ENCODE peak calls at places on chromosomes 4 and X, in five cellular contexts. X is pancreas, G is OCI-LY7, O is esophagus muscularis mucosa, B is sigmoid colon. P is an unnamed sample. For H3K4me1, the result is how much of the 10 kb centered on the place peaks cover.

GRCh38 chr4:47531241-47531953 is 46.3 kb downstream of the ATP10D start:
- DNase-seq in X (no peak), O (no peak), B (no peak), G (no peak), P (no peak)

GRCh38 chr4:53956454-53956853 is 108.0 kb downstream of the CHIC2 start:
- DNase-seq in O (peak), B (no peak), X (no peak), G (no peak), P (no peak)

GRCh38 chrX:131617182-131617581 is 73.3 kb downstream of the OR13H1 start:
- DNase-seq in O (no peak), B (no peak), G (no peak), X (no peak), P (no peak)

GRCh38 chr4:109979932-109980717 is 67.4 kb downstream of the EGF start:
- DNase-seq in G (no peak), B (no peak), X (no peak), O (no peak), P (no peak)

GRCh38 chr4:140523857-140524742 is at the start of gene ELMOD2:
- DNase-seq in B (peak), G (peak), O (peak), X (peak), P (peak)

GRCh38 chr4:79049840-79050520 is 110.7 kb upstream of the PAQR3 start:
- DNase-seq in O (no peak), G (no peak), X (peak), B (peak), P (no peak)

GRCh38 chr4:38387819-38388218 is 276.2 kb upstream of the KLF3 start:
- DNase-seq in B (no peak), O (no peak), X (no peak), G (no peak), P (no peak)

GRCh38 chr4:180665481-180665880 is 1577.7 kb upstream of the TENM3 start:
- DNase-seq in B (no peak), X (no peak), G (no peak), O (no peak), P (no peak)

GRCh38 chrX:154799554-154800348 is 5.5 kb downstream of the MPP1 start:
- DNase-seq in X (peak), G (no peak), B (no peak), O (no peak), P (no peak)

GRCh38 chr4:173463816-173464215 is 64.9 kb upstream of the SCRG1 start:
- DNase-seq in G (no peak), O (no peak), B (no peak), X (no peak), P (no peak)

GRCh38 chr4:91957963-91958362 is 345.8 kb upstream of the GRID2 start:
- DNase-seq in O (no peak), G (no peak), X (no peak), B (no peak), P (no peak)

GRCh38 chr4:2400841-2401609 is 17.4 kb downstream of the ZFYVE28 start:
- DNase-seq in B (no peak), X (peak), G (no peak), O (no peak), P (no peak)

GRCh38 chr4:141346144-141346543 is 125.4 kb downstream of the ZNF330 start:
- DNase-seq in X (no peak), B (no peak), G (peak), O (no peak), P (no peak)

GRCh38 chr4:59553063-59553738 is 1646.9 kb upstream of the ADGRL3 start:
- DNase-seq in B (no peak), O (no peak), G (peak), X (no peak), P (no peak)

GRCh38 chr4:134216436-134216835 is 14.8 kb upstream of the PABPC4L start:
- DNase-seq in O (no peak), G (no peak), X (no peak), B (no peak), P (no peak)

GRCh38 chr4:64014647-64015046 is 394.6 kb downstream of the TECRL start:
- DNase-seq in B (no peak), G (no peak), X (no peak), O (no peak), P (no peak)

GRCh38 chr4:142778430-142778829 is 67.7 kb downstream of the INPP4B start:
- DNase-seq in X (no peak), B (no peak), O (no peak), G (no peak), P (no peak)

GRCh38 chr4:87622303-87622702 is 14.0 kb downstream of the DSPP start:
- DNase-seq in O (no peak), G (no peak), X (no peak), B (no peak), P (no peak)

GRCh38 chr4:150104401-150105027 is 26.3 kb downstream of the DCLK2 start:
- DNase-seq in B (no peak), X (no peak), O (no peak), G (no peak), P (no peak)

GRCh38 chr4:143140696-143141095 is 44.0 kb upstream of the USP38 start:
- DNase-seq in O (no peak), G (no peak), X (no peak), B (no peak), P (no peak)

GRCh38 chrX:9873360-9873759 is 87.1 kb downstream of the SHROOM2 start:
- DNase-seq in O (no peak), X (no peak), G (no peak), B (no peak), P (no peak)

GRCh38 chrX:118872102-118872566 is 48.5 kb downstream of the ZCCHC12 start:
- DNase-seq in X (no peak), O (no peak), B (peak), G (no peak), P (no peak)

GRCh38 chr4:27149541-27150212 is 289.0 kb downstream of the STIM2 start:
- DNase-seq in X (no peak), B (no peak), O (peak), G (no peak), P (no peak)

GRCh38 chr4:37989398-37990260 is 29.4 kb downstream of the PTTG2 start:
- DNase-seq in B (no peak), X (no peak), O (no peak), G (peak), P (no peak)

GRCh38 chr4:119623025-119623424 is 5.6 kb downstream of the PDE5A start:
- DNase-seq in B (no peak), O (no peak), G (no peak), X (no peak), P (no peak)

GRCh38 chr4:143282170-143282760 is 54.4 kb upstream of the GAB1 start:
- DNase-seq in O (no peak), G (no peak), B (no peak), X (no peak), P (peak)

GRCh38 chrX:140123446-140123845 is 158.1 kb upstream of the CXorf66 start:
- DNase-seq in G (no peak), O (no peak), B (no peak), X (no peak), P (no peak)

GRCh38 chr4:25098964-25099843 is 61.0 kb downstream of the SEPSECS start:
- DNase-seq in B (no peak), O (no peak), G (no peak), X (no peak), P (peak)

GRCh38 chr4:136036744-136037143 is 1495.5 kb downstream of the PCDH18 start:
- DNase-seq in B (no peak), X (no peak), O (no peak), G (no peak), P (no peak)

GRCh38 chr4:15938182-15938581 is 358 bp downstream of the FGFBP1 start:
- DNase-seq in X (no peak), B (no peak), G (no peak), O (no peak), P (no peak)

GRCh38 chr4:24470681-24471622 is 113.4 kb downstream of the DHX15 start:
- DNase-seq in X (peak), G (no peak), B (peak), O (no peak), P (peak)

GRCh38 chrX:40908857-40909475 is 173.6 kb upstream of the MED14 start:
- DNase-seq in X (no peak), B (no peak), O (no peak), G (no peak), P (no peak)

GRCh38 chr4:139281212-139281611 is 1.2 kb upstream of the MGARP start:
- DNase-seq in X (no peak), B (no peak), G (no peak), O (no peak), P (no peak)
- TF ChIP-seq CTCF in X (no peak), B (no peak), G (peak), O (no peak), P (no peak)

DNA sequence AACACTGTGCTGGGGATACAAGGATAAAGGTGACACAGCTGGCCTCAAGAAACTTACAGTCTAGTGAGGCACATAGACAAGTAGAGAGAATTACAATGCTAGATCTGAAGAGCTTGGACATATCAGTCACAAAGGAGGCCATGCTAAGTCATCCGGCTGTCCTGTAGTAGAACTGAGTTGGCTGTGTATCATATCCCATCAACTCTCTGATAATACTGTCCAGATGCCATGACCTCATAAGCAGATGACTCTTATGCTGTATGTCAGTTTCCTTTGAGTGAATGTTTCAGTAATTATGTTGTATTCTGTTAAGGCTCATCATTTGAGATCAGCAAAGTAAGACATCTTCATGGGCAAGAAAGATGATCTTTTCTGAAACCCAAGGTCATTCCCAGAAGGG is 442.9 kb downstream of the MID1IP1 start:
- DNase-seq in B (no peak), G (no peak), O (no peak), X (no peak), P (no peak)
- H3K4me3 ChIP-seq in B (no peak), G (no peak), O (no peak), X (no peak), P (no peak)

DNA sequence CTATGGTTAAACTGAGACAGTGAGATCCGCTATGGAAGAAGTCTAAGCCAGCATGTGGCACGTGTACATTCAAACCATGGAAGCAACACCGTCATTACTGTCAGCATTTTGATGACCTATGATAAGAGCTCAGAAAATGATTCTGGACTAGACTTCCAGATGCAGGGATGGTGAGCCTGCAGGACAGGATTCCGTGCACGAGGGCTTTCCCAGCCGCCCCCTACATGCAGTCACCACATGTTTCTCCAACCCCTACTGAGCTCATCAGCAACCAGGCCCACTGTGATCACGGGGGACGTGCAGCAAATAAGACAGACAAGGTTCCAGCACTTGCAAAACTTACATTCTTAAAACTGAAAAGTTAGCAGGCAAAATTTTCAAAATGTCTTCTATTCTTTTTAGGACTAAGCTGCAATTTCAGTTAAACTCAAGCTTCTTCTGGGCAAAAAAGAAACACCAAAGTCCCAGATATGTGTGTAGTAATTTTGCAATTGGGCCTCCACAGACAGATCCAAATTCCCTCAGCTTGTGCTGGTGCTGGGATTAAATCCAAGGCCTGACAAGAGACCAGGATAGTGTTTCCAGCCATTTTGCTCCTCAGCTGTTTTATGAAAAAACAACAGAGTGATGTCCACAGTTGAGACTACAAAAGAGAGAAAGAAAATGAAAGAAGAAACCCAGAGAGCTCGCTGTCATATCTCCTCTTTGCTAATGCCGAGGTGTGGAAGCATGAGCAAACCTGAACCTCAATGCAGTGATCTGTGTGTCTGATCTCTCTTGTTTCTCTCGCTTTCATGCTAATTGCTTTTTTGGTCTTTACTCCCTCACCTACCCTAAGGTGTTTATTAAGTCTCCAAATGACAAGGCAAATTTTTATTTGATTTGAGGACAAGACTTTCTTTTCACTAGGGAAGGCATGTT is 118.2 kb downstream of the AFAP1 start:
- DNase-seq in O (no peak), X (no peak), B (peak), G (no peak), P (no peak)
- H3K4me1 ChIP-seq in O (half or more), X (under half), B (under half), G (under half), P (half or more)

GRCh38 chr4:76748649-76749048 is 149.3 kb downstream of the SOWAHB start:
- DNase-seq in X (peak), B (no peak), G (peak), O (no peak), P (no peak)
- TF ChIP-seq CTCF in X (no peak), B (no peak), G (peak), O (peak), P (no peak)

GRCh38 chrX:129540725-129541184 is 696 bp downstream of the OCRL start:
- DNase-seq in B (peak), O (no peak), X (peak), G (peak), P (peak)
- H3K4me3 ChIP-seq in B (peak), O (peak), X (peak), G (peak), P (peak)

P was measured in left ventricle myocardium inferior.